ENCODE peak calls at places on chromosomes 5 and 9, in nine cellular contexts. L, A, Q, D, U, M, P, W and B are unnamed samples. For H3K4me1, the result is how much of the 10 kb centered on the place peaks cover.

GRCh38 chr5:107285772-107286171 is 385.0 kb downstream of the EFNA5 start:
- DNase-seq in L (no peak), P (no peak), M (no peak), U (no peak), D (no peak), A (no peak), Q (no peak), W (no peak), B (no peak)

GRCh38 chr5:126949475-126949874 is 80.9 kb downstream of the MARCHF3 start:
- DNase-seq in P (no peak), M (no peak), A (no peak), L (no peak), W (no peak), U (no peak), Q (no peak), D (no peak), B (no peak)

GRCh38 chr5:43389679-43390329 is 22.4 kb downstream of the CCL28 start:
- DNase-seq in D (peak), W (peak), U (peak), P (no peak), L (peak), A (peak), Q (peak), M (no peak), B (no peak)

GRCh38 chr5:50963647-50964584 is 297.5 kb downstream of the PARP8 start:
- DNase-seq in W (no peak), L (no peak), U (no peak), M (no peak), A (no peak), D (no peak), Q (no peak), P (no peak), B (no peak)

GRCh38 chr5:172958268-172959046 is 767 bp upstream of the RPL26L1 start:
- DNase-seq in A (peak), U (peak), L (peak), M (peak), D (peak), W (peak), Q (peak), P (peak), B (peak)

GRCh38 chr5:161333194-161333880 is 213.2 kb downstream of the GABRB2 start:
- DNase-seq in W (no peak), M (no peak), L (no peak), U (no peak), A (no peak), P (no peak), D (no peak), Q (no peak), B (no peak)

GRCh38 chr9:35792044-35792813 is 838 bp downstream of the NPR2 start:
- DNase-seq in A (no peak), W (no peak), P (no peak), D (no peak), Q (no peak), U (no peak), M (no peak), L (no peak), B (no peak)

GRCh38 chr5:120405923-120406322 is 58.2 kb upstream of the PRR16 start:
- DNase-seq in L (no peak), Q (peak), W (no peak), M (no peak), D (no peak), U (no peak), A (no peak), P (no peak), B (no peak)

GRCh38 chr9:22813520-22813919 is 366.9 kb downstream of the DMRTA1 start:
- DNase-seq in L (no peak), U (no peak), W (no peak), M (no peak), P (no peak), A (no peak), Q (peak), D (no peak), B (no peak)

GRCh38 chr9:38680827-38681226 is 39.1 kb downstream of the FAM240B start:
- DNase-seq in L (no peak), D (no peak), Q (no peak), M (no peak), W (no peak), A (no peak), U (no peak), P (no peak), B (no peak)

GRCh38 chr9:99449726-99450125 is 227.6 kb downstream of the SEC61B start:
- DNase-seq in Q (no peak), W (no peak), U (no peak), A (no peak), M (no peak), P (no peak), L (no peak), D (no peak), B (no peak)

GRCh38 chr5:119343766-119344165 is 12.1 kb upstream of the TNFAIP8 start:
- DNase-seq in L (no peak), P (no peak), U (no peak), W (no peak), A (no peak), D (no peak), Q (peak), M (no peak), B (no peak)

GRCh38 chr5:176415240-176416122 is 858 bp downstream of the CLTB start:
- DNase-seq in D (no peak), P (no peak), Q (peak), U (peak), L (no peak), M (peak), A (no peak), W (peak), B (peak)

GRCh38 chr9:38141751-38142150 is 72.7 kb upstream of the SHB start:
- DNase-seq in U (no peak), L (no peak), W (no peak), P (no peak), A (no peak), M (no peak), D (no peak), Q (peak), B (no peak)

GRCh38 chr9:107489687-107490605 is at the start of gene KLF4:
- DNase-seq in L (peak), A (peak), W (peak), U (peak), P (peak), M (peak), Q (peak), D (peak), B (peak)

GRCh38 chr9:93184439-93185221 is 691 bp downstream of the WNK2 start:
- DNase-seq in Q (no peak), A (peak), P (no peak), L (no peak), W (no peak), D (no peak), M (peak), U (no peak), B (no peak)

GRCh38 chr5:63563008-63563917 is 399.0 kb downstream of the HTR1A start:
- DNase-seq in U (no peak), P (peak), M (no peak), D (no peak), L (no peak), A (no peak), W (no peak), Q (no peak), B (no peak)

GRCh38 chr5:168282120-168282519 is 9.3 kb upstream of the WWC1 start:
- DNase-seq in W (no peak), D (no peak), Q (peak), P (no peak), L (no peak), M (no peak), A (no peak), U (no peak), B (peak)

GRCh38 chr9:81648891-81649290 is 40.5 kb downstream of the TLE1 start:
- DNase-seq in L (no peak), A (no peak), Q (no peak), D (no peak), M (no peak), U (no peak), P (no peak), W (no peak), B (no peak)

GRCh38 chr5:4561403-4561802 is 578.7 kb upstream of the ADAMTS16 start:
- DNase-seq in Q (no peak), U (no peak), W (no peak), P (no peak), M (no peak), L (no peak), A (no peak), D (no peak), B (no peak)

GRCh38 chr5:116482394-116482793 is 92.2 kb downstream of the SEMA6A start:
- DNase-seq in L (no peak), Q (peak), W (no peak), D (no peak), U (no peak), P (no peak), M (no peak), A (no peak), B (no peak)

GRCh38 chr5:160119905-160120266 is 636 bp upstream of the PWWP2A start:
- DNase-seq in P (no peak), D (no peak), W (no peak), M (no peak), L (no peak), A (no peak), U (no peak), Q (no peak), B (no peak)

GRCh38 chr9:13013976-13014375 is 239.2 kb downstream of the LURAP1L start:
- DNase-seq in U (no peak), L (no peak), Q (peak), M (no peak), P (no peak), A (no peak), W (no peak), D (no peak), B (no peak)

GRCh38 chr9:7239708-7240107 is 481.9 kb downstream of the KDM4C start:
- DNase-seq in W (no peak), M (no peak), U (no peak), A (no peak), D (no peak), P (no peak), L (no peak), Q (no peak), B (no peak)

GRCh38 chr5:61048534-61048933 is 103.5 kb downstream of the NDUFAF2 start:
- DNase-seq in P (no peak), A (no peak), U (no peak), Q (peak), D (no peak), W (no peak), M (no peak), L (peak), B (no peak)

GRCh38 chr5:170522211-170523128 is 18.6 kb downstream of the KCNIP1 start:
- DNase-seq in A (no peak), L (no peak), U (no peak), D (no peak), P (no peak), W (no peak), M (no peak), Q (no peak), B (no peak)

GRCh38 chr9:135607401-135608293 is 31.7 kb downstream of the GLT6D1 start:
- DNase-seq in W (peak), P (peak), U (peak), Q (no peak), D (no peak), A (peak), L (no peak), M (no peak), B (no peak)

GRCh38 chr5:41122459-41122858 is 51.3 kb upstream of the MROH2B start:
- DNase-seq in P (no peak), M (no peak), D (no peak), U (no peak), W (no peak), L (no peak), A (no peak), Q (no peak), B (no peak)

DNA sequence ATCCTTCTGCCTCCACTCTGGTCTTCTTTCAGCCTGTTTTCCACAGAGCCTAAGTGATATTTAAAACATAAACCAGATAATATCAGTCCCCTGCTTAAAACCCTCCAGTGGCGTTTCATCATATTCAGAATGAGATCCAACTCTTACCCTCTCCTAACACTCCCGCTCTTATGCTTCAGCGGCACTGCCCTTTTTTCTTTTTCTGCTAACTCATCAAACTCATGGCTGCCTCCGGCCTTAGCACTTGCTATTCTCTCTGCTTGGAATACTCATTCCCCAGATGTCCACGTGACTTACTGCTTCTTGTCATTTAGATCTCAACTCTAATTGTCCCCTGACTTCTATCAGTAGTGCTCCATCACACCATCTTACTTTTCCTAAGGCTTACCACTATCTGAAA is 73.6 kb downstream of the PIP5K1B start:
- DNase-seq in U (no peak), Q (no peak), A (no peak), P (no peak), W (no peak), M (no peak), D (no peak), L (no peak), B (no peak)
- H3K4me1 ChIP-seq in U (under half), Q (under half), A (under half), P (under half), W (half or more), M (under half), D (half or more), L (under half), B (under half)

DNA sequence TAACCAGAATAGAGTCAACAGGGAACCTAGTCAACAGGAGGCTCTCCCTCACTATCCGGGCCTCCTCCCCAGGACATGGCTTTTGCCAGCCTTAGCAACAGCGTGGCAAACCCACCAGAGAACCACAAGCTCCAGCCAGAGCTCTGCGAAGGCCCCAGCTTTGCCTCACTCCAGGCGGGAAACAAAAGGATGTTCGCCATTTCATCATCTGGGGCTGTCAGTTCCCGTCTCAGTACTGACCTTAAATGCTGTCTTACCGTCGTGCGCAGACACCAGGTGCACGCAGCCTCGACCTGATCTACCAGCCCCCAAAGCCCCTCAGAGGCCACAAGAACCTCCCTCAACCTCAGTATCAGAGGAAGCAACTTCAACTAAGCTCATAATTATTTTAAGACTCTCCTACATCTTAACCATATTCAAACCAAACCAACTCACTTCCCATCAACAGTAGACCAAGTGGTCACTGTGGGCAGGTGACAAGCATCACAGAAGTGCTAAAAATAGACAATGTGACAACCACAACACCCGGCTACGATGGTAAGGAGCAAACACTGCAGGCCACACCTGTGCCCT is 71.4 kb downstream of the SEMA4D start:
- DNase-seq in A (no peak), U (no peak), W (no peak), P (peak), D (no peak), M (no peak), L (no peak), Q (no peak), B (peak)
- H3K4me3 ChIP-seq in A (no peak), U (no peak), W (no peak), P (no peak), D (no peak), M (no peak), L (no peak), Q (no peak), B (no peak)

GRCh38 chr5:87095787-87096186 is 171.9 kb upstream of the RASA1 start:
- DNase-seq in W (no peak), P (no peak), U (no peak), A (no peak), Q (no peak), D (no peak), L (no peak), M (no peak), B (no peak)

GRCh38 chr5:87097664-87098063 is 170.0 kb upstream of the RASA1 start:
- DNase-seq in A (no peak), M (no peak), Q (no peak), P (no peak), W (no peak), U (no peak), D (no peak), L (no peak), B (no peak)

GRCh38 chr5:87099246-87099914 is 168.3 kb upstream of the RASA1 start:
- DNase-seq in D (no peak), Q (no peak), M (no peak), U (no peak), A (no peak), W (no peak), L (no peak), P (no peak), B (no peak)

GRCh38 chr5:87094833-87095232 is 172.8 kb upstream of the RASA1 start:
- DNase-seq in D (no peak), U (no peak), Q (no peak), P (no peak), M (no peak), W (no peak), A (no peak), L (no peak), B (no peak)

GRCh38 chr5:87094347-87094746 is 173.3 kb upstream of the RASA1 start:
- DNase-seq in M (no peak), D (no peak), Q (no peak), U (no peak), A (no peak), W (no peak), P (no peak), L (no peak), B (no peak)
- TF ChIP-seq CTCF in M (no peak), D (no peak), Q (no peak), U (no peak), A (no peak), W (no peak), P (no peak), L (no peak), B (no peak)

GRCh38 chr5:10736354-10736753 is 24.7 kb downstream of the DAP start:
- DNase-seq in Q (no peak), M (no peak), A (no peak), L (no peak), D (no peak), P (no peak), W (no peak), U (no peak), B (no peak)
- H3K4me1 ChIP-seq in Q (under half), M (under half), A (under half), L (under half), D (under half), P (under half), W (under half), U (half or more), B (under half)

DNA sequence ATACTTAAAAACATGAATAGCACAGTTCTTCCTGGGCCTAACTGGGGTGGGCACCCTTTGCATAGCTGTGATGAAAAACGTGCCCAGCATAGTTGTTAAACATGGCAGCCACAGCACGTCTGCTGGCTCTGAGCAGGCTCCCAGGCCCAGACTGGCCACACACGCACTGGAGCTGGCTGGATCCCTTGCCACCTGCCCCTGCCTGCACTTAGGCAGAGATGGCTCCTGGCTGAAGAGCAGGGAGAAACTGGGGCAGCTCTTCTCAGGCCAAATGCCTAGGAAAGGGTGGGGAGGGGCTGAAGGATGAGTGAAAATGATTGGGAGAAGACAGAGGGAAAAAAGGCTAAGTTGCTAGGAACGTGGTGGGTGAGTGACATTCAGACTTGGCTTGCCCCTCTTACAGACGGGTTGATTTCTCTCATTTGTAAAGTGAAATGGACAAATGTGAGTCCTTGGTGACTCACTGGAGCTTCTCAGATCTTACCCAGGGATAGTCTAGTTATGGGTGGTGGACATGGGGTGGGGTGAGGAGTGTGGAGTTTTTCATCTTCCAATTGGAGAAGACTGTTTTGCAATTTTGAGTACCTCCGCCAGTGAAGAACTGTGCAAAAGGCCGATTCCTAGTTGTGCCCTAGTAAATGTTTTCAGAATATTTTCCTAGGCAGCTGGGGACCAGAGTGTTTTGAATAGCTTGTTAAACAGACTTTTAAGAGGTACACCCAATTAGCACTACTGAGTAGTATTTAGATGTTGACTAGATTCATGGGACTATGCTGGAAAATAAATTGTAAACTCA is 42.4 kb downstream of the TRIO start:
- DNase-seq in Q (peak), P (no peak), A (no peak), M (no peak), W (no peak), U (no peak), L (no peak), D (no peak), B (no peak)
- H3K4me3 ChIP-seq in Q (no peak), P (no peak), A (no peak), M (no peak), W (no peak), U (no peak), L (peak), D (peak), B (no peak)

GRCh38 chr5:74015716-74016115 is 389.7 kb downstream of the ARHGEF28 start:
- DNase-seq in Q (no peak), W (no peak), A (no peak), U (no peak), P (no peak), L (no peak), D (no peak), M (no peak), B (no peak)

GRCh38 chr5:74017786-74018211 is 391.8 kb downstream of the ARHGEF28 start:
- DNase-seq in D (no peak), A (no peak), W (no peak), P (no peak), M (no peak), U (no peak), Q (peak), L (peak), B (no peak)

GRCh38 chr5:74013222-74013621 is 387.2 kb downstream of the ARHGEF28 start:
- DNase-seq in P (no peak), U (no peak), A (no peak), D (no peak), Q (no peak), W (no peak), M (no peak), L (no peak), B (no peak)

GRCh38 chr5:74017112-74017511 is 391.1 kb downstream of the ARHGEF28 start:
- DNase-seq in W (no peak), M (no peak), P (no peak), Q (no peak), A (no peak), D (no peak), L (peak), U (no peak), B (no peak)

DNA sequence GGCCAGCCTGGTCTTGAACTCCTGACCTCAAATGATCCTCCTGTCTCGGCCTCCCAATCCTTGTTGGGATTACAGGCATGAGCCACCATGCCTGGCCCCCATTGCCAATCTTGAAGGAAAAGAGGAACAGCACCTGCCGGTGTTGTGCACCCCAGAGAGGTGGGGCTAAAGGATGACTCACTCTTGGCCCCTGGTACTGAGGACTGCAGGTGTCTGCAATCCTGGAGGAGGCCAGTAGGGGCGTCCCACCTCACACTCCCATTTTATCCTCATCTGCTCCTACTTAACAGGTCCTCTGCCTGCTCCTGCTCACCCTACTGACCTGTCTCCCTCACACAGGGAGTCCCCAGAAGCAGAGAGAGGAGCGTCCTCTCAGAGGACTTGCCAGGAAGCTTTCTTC is 390.4 kb downstream of the ARHGEF28 start:
- DNase-seq in L (peak), Q (no peak), U (no peak), D (no peak), W (no peak), A (no peak), P (no peak), M (no peak), B (no peak)
- TF ChIP-seq CTCF in L (no peak), Q (no peak), U (no peak), D (no peak), W (no peak), A (no peak), P (no peak), M (no peak), B (no peak)

GRCh38 chr5:141868541-141868940 is 9.7 kb downstream of the PCDH1 start:
- DNase-seq in W (no peak), A (peak), D (no peak), P (peak), L (no peak), U (no peak), Q (no peak), M (peak), B (no peak)
- H3K4me1 ChIP-seq in W (under half), A (under half), D (under half), P (under half), L (half or more), U (half or more), Q (under half), M (half or more), B (under half)

GRCh38 chr5:145178667-145179523 is 656.2 kb downstream of the PRELID2 start:
- DNase-seq in Q (no peak), U (no peak), P (no peak), M (no peak), W (no peak), A (no peak), L (no peak), D (no peak), B (no peak)
- H3K4me3 ChIP-seq in Q (no peak), U (no peak), P (no peak), M (no peak), W (no peak), A (no peak), L (no peak), D (no peak), B (no peak)